ENCODE peak calls at places on chromosomes 11 and 22, in four cellular contexts. F is iPS DF 6.9, Z is nephron progenitor cell, C is T follicular helper cell. K is an unnamed sample.

GRCh38 chr22:33922268-33922667 is 2.0 kb upstream of the LARGE1 start:
- DNase-seq in F (no peak), Z (peak), C (no peak), K (no peak)

GRCh38 chr11:11119917-11120316 is 233.1 kb downstream of the CSNK2A3 start:
- DNase-seq in F (no peak), Z (no peak), C (no peak), K (no peak)

GRCh38 chr11:128036556-128037093 is 550.7 kb downstream of the ETS1 start:
- DNase-seq in F (no peak), Z (no peak), C (no peak), K (no peak)

GRCh38 chr11:75347781-75348613 is 3.5 kb downstream of the ARRB1 start:
- DNase-seq in F (no peak), Z (no peak), C (no peak), K (no peak)

GRCh38 chr22:23282089-23282501 is 101.8 kb downstream of the BCR start:
- DNase-seq in F (no peak), Z (no peak), C (no peak), K (no peak)

GRCh38 chr11:47501095-47501494 is 51.8 kb downstream of the CELF1 start:
- DNase-seq in F (no peak), Z (no peak), C (no peak), K (no peak)

GRCh38 chr11:63917685-63918523 is 940 bp upstream of the RCOR2 start:
- DNase-seq in F (no peak), Z (peak), C (peak), K (no peak)

GRCh38 chr11:61815790-61816735 is 740 bp downstream of the FADS1 start:
- DNase-seq in F (no peak), Z (peak), C (peak), K (no peak)

GRCh38 chr11:117950999-117951961 is 22.1 kb upstream of the TMPRSS13 start:
- DNase-seq in F (no peak), Z (peak), C (peak), K (peak)

GRCh38 chr11:32385998-32386397 is 49.3 kb downstream of the WT1 start:
- DNase-seq in F (peak), Z (no peak), C (no peak), K (no peak)

GRCh38 chr11:2752923-2753322 is 53.1 kb upstream of the KCNQ1OT1 start:
- DNase-seq in F (no peak), Z (no peak), C (no peak), K (no peak)

GRCh38 chr22:35538801-35539321 is 1.8 kb upstream of the RASD2 start:
- DNase-seq in F (no peak), Z (peak), C (no peak), K (peak)

GRCh38 chr11:113393501-113393985 is 6.0 kb downstream of the ANKK1 start:
- DNase-seq in F (no peak), Z (no peak), C (no peak), K (no peak)

GRCh38 chr11:91800208-91800914 is 424.3 kb upstream of the FAT3 start:
- DNase-seq in F (no peak), Z (no peak), C (no peak), K (no peak)

GRCh38 chr11:17506942-17507341 is 30.3 kb upstream of the ABCC8 start:
- DNase-seq in F (no peak), Z (no peak), C (no peak), K (no peak)

GRCh38 chr11:68186061-68186460 is 27.0 kb downstream of the KMT5B start:
- DNase-seq in F (no peak), Z (no peak), C (no peak), K (no peak)

GRCh38 chr11:6405039-6405667 is 13.7 kb downstream of the APBB1 start:
- DNase-seq in F (no peak), Z (peak), C (no peak), K (peak)

GRCh38 chr11:110921742-110922200 is 209.5 kb upstream of the ARHGAP20 start:
- DNase-seq in F (no peak), Z (no peak), C (no peak), K (no peak)

GRCh38 chr22:47811971-47812370 is 1049.5 kb downstream of the TBC1D22A start:
- DNase-seq in F (no peak), Z (no peak), C (no peak), K (no peak)

GRCh38 chr11:47233989-47234668 is 14.5 kb downstream of the ACP2 start:
- DNase-seq in F (no peak), Z (no peak), C (no peak), K (no peak)

GRCh38 chr22:40383905-40384304 is 13.5 kb downstream of the SGSM3 start:
- DNase-seq in F (no peak), Z (no peak), C (no peak), K (no peak)

GRCh38 chr11:120212926-120213325 is 2.1 kb downstream of the OAF start:
- DNase-seq in F (no peak), Z (no peak), C (no peak), K (no peak)

GRCh38 chr11:115784796-115785521 is 280.7 kb upstream of the CADM1 start:
- DNase-seq in F (no peak), Z (no peak), C (no peak), K (no peak)

GRCh38 chr11:102614485-102614884 is 10.6 kb downstream of the MMP20 start:
- DNase-seq in F (no peak), Z (no peak), C (no peak), K (no peak)

GRCh38 chr11:96167787-96168186 is 175.2 kb downstream of the MAML2 start:
- DNase-seq in F (no peak), Z (no peak), C (no peak), K (no peak)

GRCh38 chr11:2912498-2912897 is 16.7 kb downstream of the PHLDA2 start:
- DNase-seq in F (no peak), Z (no peak), C (no peak), K (no peak)

GRCh38 chr11:124801014-124801413 is 808 bp upstream of the MSANTD2 start:
- DNase-seq in F (no peak), Z (no peak), C (no peak), K (no peak)

GRCh38 chr22:47421846-47422245 is 659.4 kb downstream of the TBC1D22A start:
- DNase-seq in F (no peak), Z (no peak), C (no peak), K (no peak)